ENCODE peak calls at places on chromosomes 3 and 15, in nine cellular contexts. F is stimulated activated CD4-positive, alpha-beta T cell treated with anti-CD3 and anti-CD28 coated beads, Interleukin-12 subunit alpha, Interleukin-12 subunit beta, amount 100 ng/mL, for 4 hours; U is HTR-8/SVneo; O is cardiac muscle cell; N is WTC11; L is H7; K is Peyer's patch; G is upper lobe of right lung; X is amygdala. W is an unnamed sample.

GRCh38 chr3:141255864-141256263 is 24.2 kb downstream of the PXYLP1 start:
- DNase-seq in K (no peak), O (peak), U (no peak), F (no peak), G (no peak), X (no peak), L (peak), N (peak), W (no peak)

GRCh38 chr3:125104639-125105038 is 48.8 kb upstream of the HEG1 start:
- DNase-seq in K (no peak), G (no peak), O (peak), L (no peak), F (no peak), X (no peak), U (no peak), N (no peak), W (no peak)

GRCh38 chr3:72234394-72234793 is 449.4 kb upstream of the PROK2 start:
- DNase-seq in F (no peak), G (no peak), O (peak), K (no peak), U (no peak), L (no peak), X (no peak), N (no peak), W (peak)

GRCh38 chr3:149534082-149534481 is 59.6 kb downstream of the TM4SF4 start:
- DNase-seq in K (no peak), G (no peak), N (no peak), X (no peak), O (no peak), U (no peak), L (no peak), F (no peak), W (no peak)

GRCh38 chr3:52197842-52198625 is at the start of gene ALAS1:
- DNase-seq in L (peak), U (peak), X (peak), N (peak), G (peak), F (peak), O (peak), K (peak), W (peak)

GRCh38 chr3:173892547-173892946 is 495.0 kb downstream of the NLGN1 start:
- DNase-seq in X (no peak), L (no peak), N (no peak), O (no peak), K (no peak), U (no peak), G (no peak), F (no peak), W (no peak)

GRCh38 chr15:72970965-72971746 is 81.1 kb upstream of the NEO1 start:
- DNase-seq in L (no peak), F (no peak), G (no peak), K (no peak), N (no peak), O (peak), U (no peak), X (no peak), W (no peak)

GRCh38 chr3:142319094-142319493 is 93.7 kb upstream of the GK5 start:
- DNase-seq in U (no peak), X (no peak), F (no peak), N (no peak), O (peak), K (no peak), L (no peak), G (no peak), W (no peak)

GRCh38 chr3:128014548-128014947 is 37.7 kb upstream of the SEC61A1 start:
- DNase-seq in K (no peak), X (no peak), U (no peak), L (no peak), G (no peak), N (no peak), F (no peak), O (no peak), W (no peak)

GRCh38 chr3:29176501-29176900 is 104.4 kb upstream of the RBMS3 start:
- DNase-seq in K (no peak), O (no peak), N (no peak), F (no peak), G (no peak), L (peak), U (no peak), X (no peak), W (peak)

GRCh38 chr15:74385442-74386132 is 18.1 kb upstream of the CYP11A1 start:
- DNase-seq in X (no peak), O (no peak), K (no peak), L (peak), F (no peak), G (no peak), U (no peak), N (no peak), W (no peak)

GRCh38 chr3:113985526-113985925 is 37.7 kb downstream of the ZDHHC23 start:
- DNase-seq in O (peak), N (no peak), L (no peak), F (no peak), G (no peak), X (no peak), K (peak), U (no peak), W (no peak)

GRCh38 chr3:155871746-155872158 is 1.3 kb downstream of the GMPS start:
- DNase-seq in G (no peak), U (no peak), O (no peak), X (no peak), K (no peak), L (no peak), F (no peak), N (no peak), W (peak)

GRCh38 chr15:71588746-71589145 is 221.6 kb upstream of the NR2E3 start:
- DNase-seq in O (peak), X (no peak), N (no peak), G (no peak), L (peak), U (peak), F (no peak), K (no peak), W (no peak)

GRCh38 chr15:25971053-25971452 is 107.9 kb upstream of the ATP10A start:
- DNase-seq in K (no peak), F (no peak), U (no peak), L (no peak), G (no peak), X (no peak), O (no peak), N (no peak), W (no peak)

GRCh38 chr3:173976281-173976680 is 578.7 kb downstream of the NLGN1 start:
- DNase-seq in X (no peak), O (no peak), F (no peak), L (no peak), G (no peak), N (no peak), U (no peak), K (no peak), W (no peak)

GRCh38 chr3:14768182-14768790 is 50.5 kb upstream of the FGD5 start:
- DNase-seq in U (no peak), O (no peak), L (peak), G (no peak), N (no peak), F (no peak), K (no peak), X (no peak), W (no peak)

GRCh38 chr3:156291269-156292123 is 171.1 kb downstream of the KCNAB1 start:
- DNase-seq in L (peak), X (no peak), F (no peak), N (peak), O (peak), U (peak), K (no peak), G (no peak), W (no peak)

GRCh38 chr3:23611737-23612295 is 193.9 kb upstream of the UBE2E1 start:
- DNase-seq in F (no peak), G (peak), K (no peak), O (peak), U (peak), N (no peak), L (no peak), X (peak), W (peak)

GRCh38 chr3:170429050-170429449 is 10.4 kb downstream of the CLDN11 start:
- DNase-seq in X (no peak), U (peak), L (no peak), O (peak), N (no peak), K (no peak), G (no peak), F (no peak), W (no peak)

GRCh38 chr15:81106560-81106959 is 27.5 kb upstream of the CFAP161 start:
- DNase-seq in N (peak), G (no peak), O (peak), L (peak), K (peak), X (peak), U (peak), F (peak), W (peak)

W was measured in pons.